ENCODE peak calls at places on chromosomes 5 and 9, in four cellular contexts. K is GM13976, S is upper lobe of right lung, Z is psoas muscle. G is an unnamed sample.

GRCh38 chr9:136972335-136972734 is 5.0 kb upstream of the PTGDS start:
- DNase-seq in K (no peak), S (no peak), Z (no peak), G (no peak)

GRCh38 chr5:11619339-11620028 is 284.8 kb downstream of the CTNND2 start:
- DNase-seq in K (no peak), S (no peak), Z (no peak), G (no peak)

GRCh38 chr9:9820411-9820810 is 792.4 kb downstream of the PTPRD start:
- DNase-seq in K (no peak), S (no peak), Z (no peak), G (no peak)

GRCh38 chr5:90547072-90547536 is 11.5 kb upstream of the ADGRV1 start:
- DNase-seq in K (no peak), S (no peak), Z (no peak), G (no peak)

GRCh38 chr5:173472784-173473278 is 143.6 kb downstream of the BOD1 start:
- DNase-seq in K (no peak), S (no peak), Z (peak; percentile 64), G (no peak)

GRCh38 chr5:20041326-20041977 is 53.5 kb upstream of the CDH18 start:
- DNase-seq in K (no peak), S (no peak), Z (no peak), G (no peak)

GRCh38 chr5:61735531-61735930 is 403.5 kb downstream of the ZSWIM6 start:
- DNase-seq in K (no peak), S (no peak), Z (no peak), G (no peak)

GRCh38 chr5:142853682-142854081 is 83.5 kb downstream of the ARHGAP26 start:
- DNase-seq in K (no peak), S (no peak), Z (no peak), G (no peak)

GRCh38 chr9:113541019-113541900 is 77.7 kb downstream of the RGS3 start:
- DNase-seq in K (no peak), S (no peak), Z (no peak), G (no peak)

GRCh38 chr5:45521067-45521466 is 175.1 kb downstream of the HCN1 start:
- DNase-seq in K (no peak), S (no peak), Z (no peak), G (no peak)

GRCh38 chr5:71651554-71651953 is 64.4 kb downstream of the MCCC2 start:
- DNase-seq in K (peak; percentile 36), S (no peak), Z (no peak), G (no peak)

GRCh38 chr5:103808464-103809106 is 246.0 kb upstream of the NUDT12 start:
- DNase-seq in K (peak; percentile 45), S (no peak), Z (no peak), G (no peak)

GRCh38 chr5:77133061-77133758 is 46.1 kb upstream of the ZBED3 start:
- DNase-seq in K (no peak), S (no peak), Z (peak; percentile 84), G (peak; percentile 66)

GRCh38 chr9:78892769-78893168 is 595.8 kb downstream of the PSAT1 start:
- DNase-seq in K (no peak), S (no peak), Z (no peak), G (no peak)

GRCh38 chr5:149658299-149658698 is 71.8 kb upstream of the PPARGC1B start:
- DNase-seq in K (no peak), S (no peak), Z (no peak), G (no peak)

GRCh38 chr5:41414598-41414997 is 95.8 kb downstream of the PLCXD3 start:
- DNase-seq in K (no peak), S (no peak), Z (no peak), G (no peak)

GRCh38 chr9:113930384-113930783 is 54.3 kb downstream of the ZNF618 start:
- DNase-seq in K (no peak), S (no peak), Z (no peak), G (no peak)

GRCh38 chr9:127803507-127804352 is 1.0 kb downstream of the FPGS start:
- DNase-seq in K (peak; percentile 38), S (peak; percentile 75), Z (peak; percentile 83), G (peak; percentile 83)

GRCh38 chr5:19676895-19677294 is 311.1 kb downstream of the CDH18 start:
- DNase-seq in K (no peak), S (no peak), Z (no peak), G (no peak)

GRCh38 chr9:6355728-6356127 is 27.6 kb downstream of the TPD52L3 start:
- DNase-seq in K (peak; percentile 35), S (no peak), Z (no peak), G (no peak)

GRCh38 chr5:157107508-157107907 is 1.3 kb downstream of the HAVCR2 start:
- DNase-seq in K (no peak), S (no peak), Z (no peak), G (no peak)

GRCh38 chr9:89949116-89949515 is 344.3 kb downstream of the GADD45G start:
- DNase-seq in K (no peak), S (no peak), Z (no peak), G (no peak)